ENCODE peak calls at places on chromosome 19, in eight cellular contexts. One of them, this sample, is unnamed.

GRCh38 chr19:42505066-42505465 is 23.2 kb downstream of the CEACAM1 start:
- DNase-seq in Peyer's patch: no peak
- DNase-seq in stimulated activated CD8-positive, alpha-beta memory T cell treated with anti-CD3 and anti-CD28 coated beads, Interleukin-7, amount 100 ng/mL, for 4 hours: no peak
- DNase-seq in stimulated activated naive B cell treated with anti-CD40 and anti-IgM and Interleukin-4, amounts not matched to agents 10 μg/mL and 1 μg/mL and 100 μg/mL, for 72 hours: no peak
- DNase-seq in HFFc6: no peak
- DNase-seq in LoVo: no peak
- DNase-seq in T-cell: no peak
- DNase-seq in BJ: no peak
- DNase-seq in this sample: no peak

GRCh38 chr19:11480081-11480926 is 542 bp downstream of the ELAVL3 start:
- DNase-seq in Peyer's patch: no peak
- DNase-seq in stimulated activated CD8-positive, alpha-beta memory T cell treated with anti-CD3 and anti-CD28 coated beads, Interleukin-7, amount 100 ng/mL, for 4 hours: no peak
- DNase-seq in stimulated activated naive B cell treated with anti-CD40 and anti-IgM and Interleukin-4, amounts not matched to agents 10 μg/mL and 1 μg/mL and 100 μg/mL, for 72 hours: no peak
- DNase-seq in HFFc6: no peak
- DNase-seq in LoVo: no peak
- DNase-seq in T-cell: no peak
- DNase-seq in BJ: no peak
- DNase-seq in this sample: no peak

GRCh38 chr19:703651-704446 is 4.9 kb upstream of the PALM start:
- DNase-seq in Peyer's patch: peak
- DNase-seq in stimulated activated CD8-positive, alpha-beta memory T cell treated with anti-CD3 and anti-CD28 coated beads, Interleukin-7, amount 100 ng/mL, for 4 hours: peak
- DNase-seq in stimulated activated naive B cell treated with anti-CD40 and anti-IgM and Interleukin-4, amounts not matched to agents 10 μg/mL and 1 μg/mL and 100 μg/mL, for 72 hours: peak
- DNase-seq in HFFc6: peak
- DNase-seq in LoVo: peak
- DNase-seq in T-cell: peak
- DNase-seq in BJ: no peak
- DNase-seq in this sample: peak

GRCh38 chr19:5352229-5352763 is 11.7 kb upstream of the PTPRS start:
- DNase-seq in Peyer's patch: no peak
- DNase-seq in stimulated activated CD8-positive, alpha-beta memory T cell treated with anti-CD3 and anti-CD28 coated beads, Interleukin-7, amount 100 ng/mL, for 4 hours: no peak
- DNase-seq in stimulated activated naive B cell treated with anti-CD40 and anti-IgM and Interleukin-4, amounts not matched to agents 10 μg/mL and 1 μg/mL and 100 μg/mL, for 72 hours: no peak
- DNase-seq in HFFc6: peak
- DNase-seq in LoVo: no peak
- DNase-seq in T-cell: no peak
- DNase-seq in BJ: no peak
- DNase-seq in this sample: no peak

GRCh38 chr19:44636439-44637389 is 7.0 kb upstream of the PVR start:
- DNase-seq in Peyer's patch: no peak
- DNase-seq in stimulated activated CD8-positive, alpha-beta memory T cell treated with anti-CD3 and anti-CD28 coated beads, Interleukin-7, amount 100 ng/mL, for 4 hours: no peak
- DNase-seq in stimulated activated naive B cell treated with anti-CD40 and anti-IgM and Interleukin-4, amounts not matched to agents 10 μg/mL and 1 μg/mL and 100 μg/mL, for 72 hours: no peak
- DNase-seq in HFFc6: no peak
- DNase-seq in LoVo: no peak
- DNase-seq in T-cell: no peak
- DNase-seq in BJ: no peak
- DNase-seq in this sample: no peak

GRCh38 chr19:19662866-19663291 is 597 bp downstream of the ATP13A1 start:
- DNase-seq in Peyer's patch: no peak
- DNase-seq in stimulated activated CD8-positive, alpha-beta memory T cell treated with anti-CD3 and anti-CD28 coated beads, Interleukin-7, amount 100 ng/mL, for 4 hours: no peak
- DNase-seq in stimulated activated naive B cell treated with anti-CD40 and anti-IgM and Interleukin-4, amounts not matched to agents 10 μg/mL and 1 μg/mL and 100 μg/mL, for 72 hours: no peak
- DNase-seq in HFFc6: no peak
- DNase-seq in LoVo: no peak
- DNase-seq in T-cell: no peak
- DNase-seq in BJ: no peak
- DNase-seq in this sample: peak

GRCh38 chr19:55199620-55200204 is 9.6 kb downstream of the PTPRH start:
- DNase-seq in Peyer's patch: no peak
- DNase-seq in stimulated activated CD8-positive, alpha-beta memory T cell treated with anti-CD3 and anti-CD28 coated beads, Interleukin-7, amount 100 ng/mL, for 4 hours: no peak
- DNase-seq in stimulated activated naive B cell treated with anti-CD40 and anti-IgM and Interleukin-4, amounts not matched to agents 10 μg/mL and 1 μg/mL and 100 μg/mL, for 72 hours: no peak
- DNase-seq in HFFc6: no peak
- DNase-seq in LoVo: no peak
- DNase-seq in T-cell: no peak
- DNase-seq in BJ: no peak
- DNase-seq in this sample: no peak

GRCh38 chr19:8081569-8082550 is 29.3 kb downstream of the CCL25 start:
- DNase-seq in Peyer's patch: no peak
- DNase-seq in stimulated activated CD8-positive, alpha-beta memory T cell treated with anti-CD3 and anti-CD28 coated beads, Interleukin-7, amount 100 ng/mL, for 4 hours: no peak
- DNase-seq in stimulated activated naive B cell treated with anti-CD40 and anti-IgM and Interleukin-4, amounts not matched to agents 10 μg/mL and 1 μg/mL and 100 μg/mL, for 72 hours: no peak
- DNase-seq in HFFc6: no peak
- DNase-seq in LoVo: no peak
- DNase-seq in T-cell: no peak
- DNase-seq in BJ: no peak
- DNase-seq in this sample: peak

GRCh38 chr19:3137139-3137538 is 1.3 kb downstream of the GNA15 start:
- DNase-seq in Peyer's patch: no peak
- DNase-seq in stimulated activated CD8-positive, alpha-beta memory T cell treated with anti-CD3 and anti-CD28 coated beads, Interleukin-7, amount 100 ng/mL, for 4 hours: no peak
- DNase-seq in stimulated activated naive B cell treated with anti-CD40 and anti-IgM and Interleukin-4, amounts not matched to agents 10 μg/mL and 1 μg/mL and 100 μg/mL, for 72 hours: no peak
- DNase-seq in HFFc6: no peak
- DNase-seq in LoVo: no peak
- DNase-seq in T-cell: no peak
- DNase-seq in BJ: no peak
- DNase-seq in this sample: peak

GRCh38 chr19:4575978-4576933 is 16.8 kb upstream of the SEMA6B start:
- DNase-seq in Peyer's patch: peak
- DNase-seq in stimulated activated CD8-positive, alpha-beta memory T cell treated with anti-CD3 and anti-CD28 coated beads, Interleukin-7, amount 100 ng/mL, for 4 hours: peak
- DNase-seq in stimulated activated naive B cell treated with anti-CD40 and anti-IgM and Interleukin-4, amounts not matched to agents 10 μg/mL and 1 μg/mL and 100 μg/mL, for 72 hours: no peak
- DNase-seq in HFFc6: peak
- DNase-seq in LoVo: peak
- DNase-seq in T-cell: peak
- DNase-seq in BJ: no peak
- DNase-seq in this sample: peak

GRCh38 chr19:34995551-34995950 is 4.6 kb upstream of the GRAMD1A start:
- DNase-seq in Peyer's patch: no peak
- DNase-seq in stimulated activated CD8-positive, alpha-beta memory T cell treated with anti-CD3 and anti-CD28 coated beads, Interleukin-7, amount 100 ng/mL, for 4 hours: no peak
- DNase-seq in stimulated activated naive B cell treated with anti-CD40 and anti-IgM and Interleukin-4, amounts not matched to agents 10 μg/mL and 1 μg/mL and 100 μg/mL, for 72 hours: no peak
- DNase-seq in HFFc6: no peak
- DNase-seq in LoVo: no peak
- DNase-seq in T-cell: no peak
- DNase-seq in BJ: no peak
- DNase-seq in this sample: no peak

GRCh38 chr19:54096642-54097106 is 3.9 kb downstream of the OSCAR start:
- DNase-seq in Peyer's patch: peak
- DNase-seq in stimulated activated CD8-positive, alpha-beta memory T cell treated with anti-CD3 and anti-CD28 coated beads, Interleukin-7, amount 100 ng/mL, for 4 hours: no peak
- DNase-seq in stimulated activated naive B cell treated with anti-CD40 and anti-IgM and Interleukin-4, amounts not matched to agents 10 μg/mL and 1 μg/mL and 100 μg/mL, for 72 hours: no peak
- DNase-seq in HFFc6: peak
- DNase-seq in LoVo: no peak
- DNase-seq in T-cell: no peak
- DNase-seq in BJ: no peak
- DNase-seq in this sample: no peak

GRCh38 chr19:10362259-10362658 is 18.1 kb downstream of the TYK2 start:
- DNase-seq in Peyer's patch: no peak
- DNase-seq in stimulated activated CD8-positive, alpha-beta memory T cell treated with anti-CD3 and anti-CD28 coated beads, Interleukin-7, amount 100 ng/mL, for 4 hours: no peak
- DNase-seq in stimulated activated naive B cell treated with anti-CD40 and anti-IgM and Interleukin-4, amounts not matched to agents 10 μg/mL and 1 μg/mL and 100 μg/mL, for 72 hours: no peak
- DNase-seq in HFFc6: no peak
- DNase-seq in LoVo: no peak
- DNase-seq in T-cell: no peak
- DNase-seq in BJ: no peak
- DNase-seq in this sample: no peak

GRCh38 chr19:45514376-45515051 is 7.2 kb downstream of the VASP start:
- DNase-seq in Peyer's patch: peak
- DNase-seq in stimulated activated CD8-positive, alpha-beta memory T cell treated with anti-CD3 and anti-CD28 coated beads, Interleukin-7, amount 100 ng/mL, for 4 hours: no peak
- DNase-seq in stimulated activated naive B cell treated with anti-CD40 and anti-IgM and Interleukin-4, amounts not matched to agents 10 μg/mL and 1 μg/mL and 100 μg/mL, for 72 hours: no peak
- DNase-seq in HFFc6: no peak
- DNase-seq in LoVo: peak
- DNase-seq in T-cell: no peak
- DNase-seq in BJ: no peak
- DNase-seq in this sample: no peak

GRCh38 chr19:5025027-5025426 is 56.1 kb downstream of the KDM4B start:
- DNase-seq in Peyer's patch: no peak
- DNase-seq in stimulated activated CD8-positive, alpha-beta memory T cell treated with anti-CD3 and anti-CD28 coated beads, Interleukin-7, amount 100 ng/mL, for 4 hours: no peak
- DNase-seq in stimulated activated naive B cell treated with anti-CD40 and anti-IgM and Interleukin-4, amounts not matched to agents 10 μg/mL and 1 μg/mL and 100 μg/mL, for 72 hours: no peak
- DNase-seq in HFFc6: no peak
- DNase-seq in LoVo: no peak
- DNase-seq in T-cell: no peak
- DNase-seq in BJ: no peak
- DNase-seq in this sample: no peak

GRCh38 chr19:738509-739128 is 12.3 kb upstream of the MISP start:
- DNase-seq in Peyer's patch: peak
- DNase-seq in stimulated activated CD8-positive, alpha-beta memory T cell treated with anti-CD3 and anti-CD28 coated beads, Interleukin-7, amount 100 ng/mL, for 4 hours: no peak
- DNase-seq in stimulated activated naive B cell treated with anti-CD40 and anti-IgM and Interleukin-4, amounts not matched to agents 10 μg/mL and 1 μg/mL and 100 μg/mL, for 72 hours: no peak
- DNase-seq in HFFc6: no peak
- DNase-seq in LoVo: peak
- DNase-seq in T-cell: no peak
- DNase-seq in BJ: no peak
- DNase-seq in this sample: no peak

GRCh38 chr19:4343056-4343844 is at the start of gene MPND:
- DNase-seq in Peyer's patch: peak
- DNase-seq in stimulated activated CD8-positive, alpha-beta memory T cell treated with anti-CD3 and anti-CD28 coated beads, Interleukin-7, amount 100 ng/mL, for 4 hours: peak
- DNase-seq in stimulated activated naive B cell treated with anti-CD40 and anti-IgM and Interleukin-4, amounts not matched to agents 10 μg/mL and 1 μg/mL and 100 μg/mL, for 72 hours: peak
- DNase-seq in HFFc6: peak
- DNase-seq in LoVo: peak
- DNase-seq in T-cell: peak
- DNase-seq in BJ: no peak
- DNase-seq in this sample: peak

GRCh38 chr19:50555447-50556235 is 12.6 kb downstream of the LRRC4B start:
- DNase-seq in Peyer's patch: no peak
- DNase-seq in stimulated activated CD8-positive, alpha-beta memory T cell treated with anti-CD3 and anti-CD28 coated beads, Interleukin-7, amount 100 ng/mL, for 4 hours: no peak
- DNase-seq in stimulated activated naive B cell treated with anti-CD40 and anti-IgM and Interleukin-4, amounts not matched to agents 10 μg/mL and 1 μg/mL and 100 μg/mL, for 72 hours: no peak
- DNase-seq in HFFc6: no peak
- DNase-seq in LoVo: no peak
- DNase-seq in T-cell: no peak
- DNase-seq in BJ: no peak
- DNase-seq in this sample: no peak

GRCh38 chr19:57675881-57676280 is 5.9 kb upstream of the ZNF551 start:
- DNase-seq in Peyer's patch: no peak
- DNase-seq in stimulated activated CD8-positive, alpha-beta memory T cell treated with anti-CD3 and anti-CD28 coated beads, Interleukin-7, amount 100 ng/mL, for 4 hours: no peak
- DNase-seq in stimulated activated naive B cell treated with anti-CD40 and anti-IgM and Interleukin-4, amounts not matched to agents 10 μg/mL and 1 μg/mL and 100 μg/mL, for 72 hours: no peak
- DNase-seq in HFFc6: no peak
- DNase-seq in LoVo: no peak
- DNase-seq in T-cell: no peak
- DNase-seq in BJ: no peak
- DNase-seq in this sample: no peak

GRCh38 chr19:33348301-33349010 is 25.1 kb upstream of the CEBPG start:
- DNase-seq in Peyer's patch: no peak
- DNase-seq in stimulated activated CD8-positive, alpha-beta memory T cell treated with anti-CD3 and anti-CD28 coated beads, Interleukin-7, amount 100 ng/mL, for 4 hours: no peak
- DNase-seq in stimulated activated naive B cell treated with anti-CD40 and anti-IgM and Interleukin-4, amounts not matched to agents 10 μg/mL and 1 μg/mL and 100 μg/mL, for 72 hours: no peak
- DNase-seq in HFFc6: peak
- DNase-seq in LoVo: no peak
- DNase-seq in T-cell: no peak
- DNase-seq in BJ: no peak
- DNase-seq in this sample: no peak

GRCh38 chr19:51108066-51108804 is at the start of gene CTU1:
- DNase-seq in Peyer's patch: peak
- DNase-seq in stimulated activated CD8-positive, alpha-beta memory T cell treated with anti-CD3 and anti-CD28 coated beads, Interleukin-7, amount 100 ng/mL, for 4 hours: peak
- DNase-seq in stimulated activated naive B cell treated with anti-CD40 and anti-IgM and Interleukin-4, amounts not matched to agents 10 μg/mL and 1 μg/mL and 100 μg/mL, for 72 hours: peak
- DNase-seq in HFFc6: peak
- DNase-seq in LoVo: peak
- DNase-seq in T-cell: peak
- DNase-seq in BJ: peak
- DNase-seq in this sample: peak

GRCh38 chr19:1707240-1707639 is 46.1 kb upstream of the ONECUT3 start:
- DNase-seq in Peyer's patch: no peak
- DNase-seq in stimulated activated CD8-positive, alpha-beta memory T cell treated with anti-CD3 and anti-CD28 coated beads, Interleukin-7, amount 100 ng/mL, for 4 hours: no peak
- DNase-seq in stimulated activated naive B cell treated with anti-CD40 and anti-IgM and Interleukin-4, amounts not matched to agents 10 μg/mL and 1 μg/mL and 100 μg/mL, for 72 hours: no peak
- DNase-seq in HFFc6: no peak
- DNase-seq in LoVo: no peak
- DNase-seq in T-cell: no peak
- DNase-seq in BJ: no peak
- DNase-seq in this sample: no peak

GRCh38 chr19:17779281-17779930 is 15.5 kb upstream of the B3GNT3 start:
- DNase-seq in Peyer's patch: peak
- DNase-seq in stimulated activated CD8-positive, alpha-beta memory T cell treated with anti-CD3 and anti-CD28 coated beads, Interleukin-7, amount 100 ng/mL, for 4 hours: no peak
- DNase-seq in stimulated activated naive B cell treated with anti-CD40 and anti-IgM and Interleukin-4, amounts not matched to agents 10 μg/mL and 1 μg/mL and 100 μg/mL, for 72 hours: no peak
- DNase-seq in HFFc6: no peak
- DNase-seq in LoVo: no peak
- DNase-seq in T-cell: no peak
- DNase-seq in BJ: no peak
- DNase-seq in this sample: peak

GRCh38 chr19:53808710-53809125 is 15.4 kb downstream of the NLRP12 start:
- DNase-seq in Peyer's patch: no peak
- DNase-seq in stimulated activated CD8-positive, alpha-beta memory T cell treated with anti-CD3 and anti-CD28 coated beads, Interleukin-7, amount 100 ng/mL, for 4 hours: no peak
- DNase-seq in stimulated activated naive B cell treated with anti-CD40 and anti-IgM and Interleukin-4, amounts not matched to agents 10 μg/mL and 1 μg/mL and 100 μg/mL, for 72 hours: no peak
- DNase-seq in HFFc6: peak
- DNase-seq in LoVo: peak
- DNase-seq in T-cell: no peak
- DNase-seq in BJ: no peak
- DNase-seq in this sample: peak

This sample was measured in MV-4-11.